ENCODE peak calls at places on chromosomes 16 and 17, in five cellular contexts. Q is left kidney, A is heart right ventricle, P is Calu3, J is thoracic aorta. R is an unnamed sample.
A peak's percentile ranks its signal among the peaks of the same experiment; 100 is the strongest.

GRCh38 chr16:626787-627457 is 3.9 kb upstream of the WFIKKN1 start:
- DNase-seq in Q (no peak), J (no peak), P (no peak), A (no peak), R (peak; percentile 82)

GRCh38 chr17:67466251-67466650 is 89.2 kb downstream of the PITPNC1 start:
- DNase-seq in A (no peak), Q (no peak), J (no peak), P (no peak), R (no peak)

GRCh38 chr17:27471321-27472269 is 15.3 kb downstream of the KSR1 start:
- DNase-seq in Q (no peak), A (no peak), P (no peak), J (no peak), R (no peak)

GRCh38 chr17:45895304-45895968 is 1.1 kb downstream of the MAPT start:
- DNase-seq in P (peak; percentile 39), A (no peak), J (no peak), Q (peak; percentile 84), R (no peak)

GRCh38 chr17:27520571-27521185 is 64.4 kb downstream of the KSR1 start:
- DNase-seq in A (no peak), Q (peak; percentile 62), J (no peak), P (no peak), R (no peak)

GRCh38 chr17:37543527-37544122 is 53.9 kb downstream of the DUSP14 start:
- DNase-seq in A (no peak), J (no peak), Q (no peak), P (no peak), R (no peak)

GRCh38 chr16:64416232-64417010 is 705.4 kb downstream of the CDH11 start:
- DNase-seq in P (no peak), A (no peak), Q (no peak), J (no peak), R (no peak)

GRCh38 chr17:13182450-13182849 is 164.6 kb upstream of the ELAC2 start:
- DNase-seq in J (no peak), Q (peak; percentile 7), A (no peak), P (no peak), R (no peak)

GRCh38 chr17:78993981-78994671 is 14.4 kb upstream of the LGALS3BP start:
- DNase-seq in Q (no peak), P (no peak), A (no peak), J (no peak), R (no peak)

GRCh38 chr16:81885976-81886586 is 107.0 kb downstream of the PLCG2 start:
- DNase-seq in A (no peak), J (no peak), P (peak; percentile 75), Q (peak; percentile 32), R (no peak)